ENCODE peak calls at places on chromosomes 7 and 10, in five cellular contexts. E is stomach; J is stimulated activated CD4-positive, alpha-beta T cell treated with anti-CD3 and anti-CD28 coated beads, Interleukin-2, amount 100 ng/mL, for 48 hours; D is DMS 273 treated with DMSO at 0.1 percent for 48 hours; F is astrocyte. B is an unnamed sample.

GRCh38 chr7:26454180-26454579 is 162.5 kb downstream of the SNX10 start:
- DNase-seq in D (no peak), J (no peak), E (no peak), F (no peak), B (no peak)

GRCh38 chr7:123209786-123210185 is 10.0 kb upstream of the SLC13A1 start:
- DNase-seq in J (no peak), D (no peak), E (peak), F (peak), B (no peak)

GRCh38 chr10:8034666-8035640 is 19.5 kb upstream of the GATA3 start:
- DNase-seq in E (no peak), J (no peak), D (peak), F (peak), B (no peak)

GRCh38 chr7:26857534-26858228 is 6.7 kb downstream of the SKAP2 start:
- DNase-seq in J (no peak), F (no peak), D (no peak), E (no peak), B (no peak)

GRCh38 chr10:101552445-101552844 is 35.6 kb downstream of the POLL start:
- DNase-seq in J (no peak), D (no peak), E (no peak), F (no peak), B (no peak)

GRCh38 chr10:34702982-34703381 is 112.1 kb downstream of the PARD3 start:
- DNase-seq in E (no peak), F (no peak), D (no peak), J (no peak), B (no peak)

GRCh38 chr10:104286939-104287338 is 18.0 kb downstream of the GSTO2 start:
- DNase-seq in J (no peak), F (no peak), E (no peak), D (no peak), B (no peak)

GRCh38 chr10:129102906-129103693 is 363.9 kb upstream of the MGMT start:
- DNase-seq in E (no peak), D (no peak), F (no peak), J (no peak), B (no peak)

GRCh38 chr10:35359056-35359455 is 22.7 kb downstream of the CCNY start:
- DNase-seq in F (no peak), D (no peak), J (no peak), E (no peak), B (peak)

GRCh38 chr10:92990615-92991014 is 70.0 kb upstream of the CYP26C1 start:
- DNase-seq in D (no peak), F (peak), E (no peak), J (no peak), B (no peak)

GRCh38 chr10:35336921-35337741 is 822 bp downstream of the CCNY start:
- DNase-seq in D (no peak), E (peak), J (no peak), F (peak), B (peak)

GRCh38 chr7:95404316-95404715 is 8.1 kb upstream of the PON3 start:
- DNase-seq in E (no peak), J (no peak), F (no peak), D (no peak), B (no peak)

GRCh38 chr10:54066646-54067045 is 734.4 kb downstream of the PCDH15 start:
- DNase-seq in E (no peak), D (no peak), J (no peak), F (no peak), B (no peak)

B was measured in NCI-H1694.